ENCODE peak calls at places on chromosome 13, in eight cellular contexts. I, T, V, N, C, J, G and O are unnamed samples.

GRCh38 chr13:50993908-50994307 is 84.3 kb downstream of the RNASEH2B start:
- DNase-seq in I (no peak), T (no peak), V (no peak), N (no peak), C (no peak), J (no peak), G (no peak), O (no peak)

GRCh38 chr13:94343243-94343585 is 136.3 kb downstream of the DCT start:
- DNase-seq in I (no peak), T (no peak), V (no peak), N (peak; percentile 43), C (no peak), J (no peak), G (no peak), O (no peak)

GRCh38 chr13:113765241-113765910 is 6.3 kb downstream of the TMEM255B start:
- DNase-seq in I (no peak), T (no peak), V (no peak), N (no peak), C (no peak), J (no peak), G (no peak), O (no peak)

GRCh38 chr13:44576396-44577235 is 486 bp upstream of the TSC22D1 start:
- DNase-seq in I (no peak), T (no peak), V (no peak), N (peak; percentile 38), C (peak; percentile 43), J (peak; percentile 32), G (peak; percentile 58), O (no peak)

GRCh38 chr13:28408235-28408848 is 86.6 kb downstream of the FLT1 start:
- DNase-seq in I (no peak), T (no peak), V (no peak), N (no peak), C (peak; percentile 85), J (peak; percentile 100), G (no peak), O (peak; percentile 21)

GRCh38 chr13:76934671-76935070 is 13.6 kb upstream of the ACOD1 start:
- DNase-seq in I (no peak), T (no peak), V (no peak), N (no peak), C (no peak), J (no peak), G (no peak), O (no peak)

GRCh38 chr13:112943309-112944125 is 25.5 kb upstream of the MCF2L start:
- DNase-seq in I (no peak), T (peak; percentile 22), V (peak; percentile 49), N (peak; percentile 64), C (no peak), J (peak; percentile 17), G (no peak), O (peak; percentile 57)

GRCh38 chr13:38871275-38871674 is 119.4 kb downstream of the STOML3 start:
- DNase-seq in I (no peak), T (no peak), V (no peak), N (no peak), C (no peak), J (no peak), G (no peak), O (no peak)

GRCh38 chr13:109785141-109785891 is 1.1 kb downstream of the IRS2 start:
- DNase-seq in I (no peak), T (no peak), V (peak; percentile 41), N (no peak), C (no peak), J (peak; percentile 38), G (peak; percentile 49), O (peak; percentile 54)

GRCh38 chr13:70171151-70171550 is 62.9 kb upstream of the KLHL1 start:
- DNase-seq in I (no peak), T (no peak), V (no peak), N (no peak), C (no peak), J (no peak), G (no peak), O (peak; percentile 15)

GRCh38 chr13:113627136-113627535 is 30.9 kb downstream of the ATP4B start:
- DNase-seq in I (no peak), T (no peak), V (no peak), N (no peak), C (no peak), J (no peak), G (no peak), O (no peak)

GRCh38 chr13:97549201-97549600 is 115.2 kb downstream of the RAP2A start:
- DNase-seq in I (no peak), T (no peak), V (no peak), N (no peak), C (no peak), J (no peak), G (no peak), O (no peak)

GRCh38 chr13:21671793-21672680 is 1.2 kb downstream of the FGF9 start:
- DNase-seq in I (no peak), T (no peak), V (no peak), N (peak; percentile 20), C (no peak), J (no peak), G (no peak), O (no peak)

GRCh38 chr13:45178349-45179142 is 22.3 kb downstream of the KCTD4 start:
- DNase-seq in I (no peak), T (no peak), V (no peak), N (no peak), C (no peak), J (peak; percentile 47), G (no peak), O (peak; percentile 35)

GRCh38 chr13:48258002-48258401 is 25.0 kb downstream of the ITM2B start:
- DNase-seq in I (no peak), T (no peak), V (no peak), N (no peak), C (no peak), J (no peak), G (no peak), O (no peak)

GRCh38 chr13:39501711-39502324 is 101.2 kb downstream of the LHFPL6 start:
- DNase-seq in I (no peak), T (no peak), V (no peak), N (peak; percentile 41), C (no peak), J (no peak), G (no peak), O (no peak)

GRCh38 chr13:99378985-99379734 is 72.0 kb upstream of the GPR183 start:
- DNase-seq in I (no peak), T (no peak), V (no peak), N (no peak), C (no peak), J (no peak), G (no peak), O (no peak)

GRCh38 chr13:62246581-62246980 is 830.9 kb upstream of the PCDH20 start:
- DNase-seq in I (no peak), T (no peak), V (no peak), N (no peak), C (no peak), J (no peak), G (no peak), O (no peak)

GRCh38 chr13:18212873-18213272 is 968.8 kb downstream of the TUBA3C start:
- DNase-seq in I (no peak), T (no peak), V (no peak), N (peak; percentile 32), C (no peak), J (peak; percentile 29), G (no peak), O (no peak)

GRCh38 chr13:76330216-76330615 is 556.0 kb downstream of the KCTD12 start:
- DNase-seq in I (no peak), T (no peak), V (no peak), N (no peak), C (no peak), J (no peak), G (no peak), O (no peak)

GRCh38 chr13:110114351-110114750 is 192.6 kb downstream of the COL4A1 start:
- DNase-seq in I (no peak), T (no peak), V (no peak), N (no peak), C (no peak), J (no peak), G (no peak), O (no peak)

GRCh38 chr13:105908581-105908980 is 626.9 kb downstream of the EFNB2 start:
- DNase-seq in I (no peak), T (no peak), V (no peak), N (no peak), C (no peak), J (no peak), G (no peak), O (no peak)

GRCh38 chr13:71751074-71751473 is 115.9 kb downstream of the DACH1 start:
- DNase-seq in I (no peak), T (no peak), V (no peak), N (no peak), C (no peak), J (no peak), G (no peak), O (no peak)

GRCh38 chr13:107842562-107843180 is 372.7 kb downstream of the LIG4 start:
- DNase-seq in I (no peak), T (no peak), V (no peak), N (no peak), C (no peak), J (peak; percentile 45), G (no peak), O (no peak)

GRCh38 chr13:25771208-25771607 is 280.6 kb downstream of the SHISA2 start:
- DNase-seq in I (no peak), T (peak; percentile 20), V (no peak), N (no peak), C (no peak), J (no peak), G (peak; percentile 1), O (no peak)